ENCODE peak calls at places on chromosome 11, in seven cellular contexts. H is CD8-positive, alpha-beta memory T cell; D is kidney; W is tibial artery; G is aorta; L is Peyer's patch; T is HCT116. A is an unnamed sample.

GRCh38 chr11:83036701-83037100 is 35.0 kb downstream of the RAB30 start:
- DNase-seq in L (no peak), W (no peak), H (no peak), T (no peak), D (no peak), G (no peak), A (no peak)

GRCh38 chr11:11805228-11805627 is 36.5 kb upstream of the USP47 start:
- DNase-seq in W (no peak), T (no peak), L (no peak), G (no peak), D (no peak), H (no peak), A (no peak)

GRCh38 chr11:66230978-66231377 is 37.5 kb upstream of the RAB1B start:
- DNase-seq in W (no peak), H (no peak), D (no peak), T (no peak), L (no peak), G (no peak), A (no peak)

GRCh38 chr11:119625206-119625988 is 103.6 kb downstream of the NECTIN1 start:
- DNase-seq in H (no peak), T (no peak), W (no peak), G (no peak), D (no peak), L (no peak), A (no peak)

GRCh38 chr11:45405916-45406670 is 120.0 kb upstream of the SYT13 start:
- DNase-seq in D (no peak), T (no peak), L (no peak), W (no peak), G (no peak), H (no peak), A (no peak)

GRCh38 chr11:68839953-68840641 is 1.6 kb downstream of the CPT1A start:
- DNase-seq in G (no peak), D (no peak), T (no peak), W (no peak), L (peak; percentile 53), H (no peak), A (no peak)

GRCh38 chr11:15212876-15213275 is 98.2 kb downstream of the INSC start:
- DNase-seq in W (no peak), G (no peak), T (no peak), H (no peak), L (no peak), D (no peak), A (no peak)

GRCh38 chr11:127074151-127074761 is 73.7 kb upstream of the KIRREL3 start:
- DNase-seq in W (no peak), L (no peak), H (no peak), G (no peak), D (no peak), T (no peak), A (no peak)

GRCh38 chr11:128361451-128362020 is 225.8 kb downstream of the ETS1 start:
- DNase-seq in T (no peak), D (no peak), W (no peak), L (peak; percentile 37), G (no peak), H (no peak), A (no peak)

GRCh38 chr11:14636119-14636518 is 7.5 kb upstream of the PDE3B start:
- DNase-seq in G (no peak), H (peak; percentile 31), W (no peak), L (no peak), D (no peak), T (no peak), A (no peak)

GRCh38 chr11:107898270-107898669 is 30.0 kb upstream of the RAB39A start:
- DNase-seq in D (no peak), W (no peak), L (no peak), H (no peak), G (no peak), T (peak; percentile 36), A (no peak)

GRCh38 chr11:8192896-8193209 is 24.0 kb upstream of the RIC3 start:
- DNase-seq in G (no peak), T (no peak), D (no peak), L (no peak), H (no peak), W (no peak), A (no peak)

GRCh38 chr11:115418626-115419025 is 85.6 kb downstream of the CADM1 start:
- DNase-seq in W (no peak), G (no peak), L (no peak), T (no peak), H (no peak), D (no peak), A (no peak)

GRCh38 chr11:119700536-119701346 is 28.3 kb downstream of the NECTIN1 start:
- DNase-seq in G (no peak), D (no peak), H (no peak), W (no peak), T (no peak), L (no peak), A (no peak)

GRCh38 chr11:95306816-95307215 is 75.8 kb upstream of the SESN3 start:
- DNase-seq in L (no peak), H (no peak), T (no peak), D (no peak), W (no peak), G (no peak), A (no peak)

GRCh38 chr11:27912916-27913315 is 195.0 kb downstream of the KIF18A start:
- DNase-seq in D (no peak), T (no peak), L (no peak), G (no peak), W (no peak), H (no peak), A (no peak)

GRCh38 chr11:45655347-45655756 is 10.1 kb downstream of the CHST1 start:
- DNase-seq in D (peak; percentile 87), W (peak; percentile 85), H (peak; percentile 12), T (peak; percentile 53), L (peak; percentile 31), G (peak; percentile 83), A (peak; percentile 91)

GRCh38 chr11:100978942-100979341 is 150.7 kb downstream of the PGR start:
- DNase-seq in L (no peak), D (no peak), W (no peak), H (no peak), G (no peak), T (no peak), A (no peak)

GRCh38 chr11:12090061-12090572 is 20.3 kb upstream of the MICAL2 start:
- DNase-seq in G (no peak), W (peak; percentile 61), D (no peak), L (no peak), H (no peak), T (peak; percentile 54), A (no peak)

GRCh38 chr11:114133548-114134329 is 74.2 kb downstream of the ZBTB16 start:
- DNase-seq in T (no peak), H (no peak), G (peak; percentile 62), L (no peak), D (no peak), W (peak; percentile 88), A (no peak)

GRCh38 chr11:19164230-19164855 is 37.4 kb downstream of the CSRP3 start:
- DNase-seq in T (no peak), G (no peak), L (no peak), D (no peak), W (no peak), H (no peak), A (no peak)

GRCh38 chr11:59336931-59337330 is 21.8 kb upstream of the OR5AN1 start:
- DNase-seq in W (no peak), G (no peak), T (no peak), H (no peak), D (no peak), L (no peak), A (no peak)

GRCh38 chr11:105641433-105641832 is 31.6 kb downstream of the GRIA4 start:
- DNase-seq in W (no peak), G (no peak), H (no peak), L (no peak), D (no peak), T (no peak), A (no peak)
- H3K27ac ChIP-seq in W (no peak overlapping the region), G (no peak overlapping the region), H (no peak overlapping the region), L (no peak overlapping the region), D (no peak overlapping the region), T (no peak overlapping the region), A (no peak overlapping the region)

GRCh38 chr11:57180141-57180561 is 1.6 kb upstream of the LRRC55 start:
- DNase-seq in H (no peak), L (no peak), D (no peak), W (no peak), T (no peak), G (no peak), A (no peak)
- H3K4me3 ChIP-seq in H (no peak overlapping the region), L (no peak overlapping the region), D (no peak overlapping the region), W (no peak overlapping the region), T (no peak overlapping the region), G (no peak overlapping the region), A (peak overlapping the region; percentile 61)

DNA sequence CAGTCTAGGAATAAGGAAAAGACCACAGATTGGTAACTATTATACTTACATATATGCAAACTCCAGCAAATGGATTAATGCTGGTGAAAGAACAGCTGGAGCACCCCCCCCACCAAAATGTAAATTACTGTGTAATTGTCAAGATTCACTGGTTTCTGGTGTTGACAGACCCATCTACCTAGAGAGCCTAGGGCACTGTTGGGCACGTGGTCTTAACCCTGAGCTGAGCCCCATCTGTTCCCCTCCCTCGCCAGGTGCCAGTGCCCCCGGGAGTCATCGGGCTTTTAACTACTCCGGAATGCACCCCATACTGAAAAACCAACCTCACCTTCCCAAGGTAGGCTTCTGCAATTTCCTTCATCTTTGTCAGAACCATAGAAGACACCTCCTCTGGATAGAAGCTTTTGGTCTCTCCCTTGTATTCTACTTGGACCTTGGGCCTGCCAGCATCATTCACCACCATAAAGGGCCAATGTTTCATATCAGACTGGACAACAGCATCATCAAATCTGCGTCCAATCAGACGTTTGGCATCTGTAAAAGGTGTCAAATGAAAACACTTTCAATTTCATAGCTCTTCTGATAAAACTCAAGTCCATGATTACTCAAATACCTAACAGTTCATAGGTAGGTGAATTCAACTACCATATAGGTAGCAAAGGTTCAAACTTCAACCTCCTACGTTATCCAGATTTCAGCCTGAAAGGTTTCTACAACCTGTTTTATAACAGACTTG is 1.5 kb downstream of the HSPA8 start:
- DNase-seq in T (no peak), G (no peak), D (no peak), H (peak; percentile 14), L (no peak), W (no peak), A (no peak)
- H3K36me3 ChIP-seq in T (peaks cover 66% of the 10 kb centered on the region), G (peaks cover 10% of the 10 kb centered on the region), D (peaks cover 56% of the 10 kb centered on the region), H (peaks cover 60% of the 10 kb centered on the region), L (peaks cover 51% of the 10 kb centered on the region), W (peaks cover 51% of the 10 kb centered on the region), A (peaks cover 39% of the 10 kb centered on the region)

DNA sequence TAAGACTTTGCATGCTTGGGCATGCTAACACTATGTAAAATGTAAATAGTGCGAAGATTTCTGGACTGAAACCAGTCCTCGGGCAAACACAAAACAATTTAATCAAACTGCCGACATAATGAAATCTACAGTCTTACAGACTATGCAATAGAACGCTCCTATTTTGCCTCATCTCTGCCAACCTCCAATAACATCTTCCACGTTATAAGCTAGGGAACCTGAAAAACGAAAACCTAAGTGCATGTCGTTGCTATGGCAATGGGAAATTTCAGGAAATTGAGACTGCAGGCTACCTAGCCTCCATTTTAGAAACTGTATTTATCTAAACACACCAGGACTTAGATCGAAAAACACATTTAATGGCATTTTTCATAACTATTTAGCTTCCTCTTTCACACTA is 1.1 kb downstream of the CSTF3 start:
- DNase-seq in G (no peak), L (no peak), T (no peak), W (no peak), H (no peak), D (no peak), A (no peak)
- H3K27ac ChIP-seq in G (no peak overlapping the region), L (no peak overlapping the region), T (no peak overlapping the region), W (no peak overlapping the region), H (peak overlapping the region; percentile 94), D (no peak overlapping the region), A (no peak overlapping the region)

A was measured in iPS DF 6.9.